ENCODE peak calls at places on chromosomes 3 and 15, in seven cellular contexts. U is GM19239; E is NCI-H2029; P is stromal cell of bone marrow; D is progenitor cell of endocrine pancreas; Y is Ammon's horn; B is stimulated activated CD4-positive, alpha-beta T cell treated with anti-CD3 and anti-CD28 coated beads, Interleukin-12 subunit alpha, Interleukin-12 subunit beta, amount 100 ng/mL, for 4 hours. S is an unnamed sample.
A peak's percentile ranks its signal among the peaks of the same experiment; 100 is the strongest.

GRCh38 chr3:123757281-123757940 is 126.7 kb downstream of the MYLK start:
- DNase-seq in U (no peak), E (peak; percentile 70), P (no peak), D (no peak), Y (peak; percentile 91), B (no peak), S (no peak)

GRCh38 chr15:64191971-64192830 is 29.4 kb upstream of the PPIB start:
- DNase-seq in U (no peak), E (no peak), P (no peak), D (no peak), Y (no peak), B (no peak), S (no peak)

GRCh38 chr3:143274291-143274690 is 154.7 kb downstream of the CHST2 start:
- DNase-seq in U (no peak), E (no peak), P (no peak), D (no peak), Y (no peak), B (no peak), S (no peak)

GRCh38 chr3:38002291-38002876 is 11.8 kb downstream of the VILL start:
- DNase-seq in U (no peak), E (no peak), P (no peak), D (no peak), Y (no peak), B (no peak), S (no peak)

GRCh38 chr3:47024932-47025331 is 45.5 kb downstream of the NBEAL2 start:
- DNase-seq in U (no peak), E (no peak), P (peak; percentile 28), D (no peak), Y (no peak), B (no peak), S (no peak)

GRCh38 chr3:186417791-186418190 is 55.8 kb upstream of the DGKG start:
- DNase-seq in U (no peak), E (no peak), P (peak; percentile 83), D (no peak), Y (no peak), B (no peak), S (no peak)

GRCh38 chr3:79019137-79019923 is 748.5 kb downstream of the ROBO1 start:
- DNase-seq in U (no peak), E (peak; percentile 35), P (peak; percentile 89), D (peak; percentile 49), Y (peak; percentile 93), B (no peak), S (peak; percentile 86)

GRCh38 chr15:76310470-76311070 is 699 bp downstream of the ETFA start:
- DNase-seq in U (no peak), E (no peak), P (peak; percentile 6), D (no peak), Y (no peak), B (peak; percentile 15), S (no peak)

GRCh38 chr3:188084751-188085595 is 69.0 kb upstream of the LPP start:
- DNase-seq in U (no peak), E (no peak), P (no peak), D (no peak), Y (no peak), B (no peak), S (no peak)

GRCh38 chr3:149936812-149937230 is 33.9 kb downstream of the PFN2 start:
- DNase-seq in U (peak; percentile 8), E (peak; percentile 39), P (peak; percentile 43), D (peak; percentile 36), Y (peak; percentile 67), B (peak; percentile 11), S (peak; percentile 71)

GRCh38 chr15:70200511-70200991 is 102.8 kb upstream of the TLE3 start:
- DNase-seq in U (no peak), E (no peak), P (no peak), D (no peak), Y (peak; percentile 46), B (no peak), S (no peak)

GRCh38 chr15:84034831-84035753 is 200.5 kb upstream of the GOLGA6L4 start:
- DNase-seq in U (no peak), E (no peak), P (peak; percentile 29), D (no peak), Y (peak; percentile 23), B (no peak), S (no peak)

GRCh38 chr3:52022323-52023100 is 26.8 kb upstream of the RPL29 start:
- DNase-seq in U (no peak), E (no peak), P (no peak), D (no peak), Y (no peak), B (no peak), S (no peak)

GRCh38 chr3:134646086-134646485 is 4.7 kb downstream of the KY start:
- DNase-seq in U (no peak), E (no peak), P (no peak), D (no peak), Y (no peak), B (no peak), S (peak; percentile 17)

GRCh38 chr3:129001817-129002572 is 891 bp downstream of the EFCC1 start:
- DNase-seq in U (no peak), E (no peak), P (no peak), D (peak; percentile 35), Y (no peak), B (peak; percentile 32), S (peak; percentile 72)

GRCh38 chr3:128318275-128318920 is 148.3 kb downstream of the DNAJB8 start:
- DNase-seq in U (no peak), E (no peak), P (no peak), D (peak; percentile 6), Y (no peak), B (no peak), S (peak; percentile 25)

GRCh38 chr3:177674186-177674585 is 476.9 kb upstream of the TBL1XR1 start:
- DNase-seq in U (no peak), E (no peak), P (no peak), D (no peak), Y (no peak), B (no peak), S (no peak)

GRCh38 chr15:37880009-37880834 is 54.2 kb upstream of the TMCO5A start:
- DNase-seq in U (peak; percentile 1), E (no peak), P (peak; percentile 13), D (no peak), Y (peak; percentile 33), B (no peak), S (no peak)

GRCh38 chr15:33852570-33852969 is 115.7 kb upstream of the CHRM5 start:
- DNase-seq in U (no peak), E (no peak), P (peak; percentile 47), D (no peak), Y (no peak), B (no peak), S (no peak)

GRCh38 chr3:38627956-38628355 is 21.5 kb downstream of the SCN5A start:
- DNase-seq in U (peak; percentile 31), E (no peak), P (no peak), D (no peak), Y (no peak), B (no peak), S (peak; percentile 80)

GRCh38 chr3:23810342-23811116 is 4.8 kb downstream of the UBE2E1 start:
- DNase-seq in U (no peak), E (peak; percentile 82), P (no peak), D (peak; percentile 53), Y (peak; percentile 43), B (peak; percentile 42), S (peak; percentile 79)

GRCh38 chr15:87907676-87908446 is 348.7 kb downstream of the NTRK3 start:
- DNase-seq in U (no peak), E (no peak), P (no peak), D (no peak), Y (no peak), B (no peak), S (no peak)

GRCh38 chr15:98649996-98650870 is 1.9 kb downstream of the IGF1R start:
- DNase-seq in U (no peak), E (no peak), P (no peak), D (peak; percentile 27), Y (peak; percentile 37), B (peak; percentile 31), S (peak; percentile 67)

GRCh38 chr15:51281368-51281967 is 56.9 kb downstream of the CYP19A1 start:
- DNase-seq in U (no peak), E (no peak), P (peak; percentile 37), D (peak; percentile 25), Y (peak; percentile 90), B (no peak), S (peak; percentile 74)

GRCh38 chr3:107643038-107643883 is 120.5 kb downstream of the BBX start:
- DNase-seq in U (no peak), E (no peak), P (no peak), D (no peak), Y (no peak), B (no peak), S (no peak)

GRCh38 chr15:52006702-52007340 is 12.2 kb upstream of the MAPK6 start:
- DNase-seq in U (no peak), E (no peak), P (no peak), D (no peak), Y (no peak), B (no peak), S (no peak)

GRCh38 chr3:135917076-135917475 is 48.5 kb upstream of the PPP2R3A start:
- DNase-seq in U (no peak), E (no peak), P (no peak), D (no peak), Y (peak; percentile 7), B (no peak), S (no peak)

GRCh38 chr3:194220776-194221735 is 85.1 kb downstream of the HES1 start:
- DNase-seq in U (no peak), E (no peak), P (no peak), D (no peak), Y (no peak), B (no peak), S (no peak)

S was measured in ecto neural progenitor cell.